ENCODE peak calls at places on chromosomes 3 and 15, in eight cellular contexts. One of them, this sample, is unnamed.

GRCh38 chr3:193878051-193878838 is 257.7 kb upstream of the HES1 start:
- DNase-seq in H1: no peak
- DNase-seq in GM23248: no peak
- DNase-seq in keratinocyte: no peak
- DNase-seq in endothelial cell of umbilical vein: no peak
- DNase-seq in HCT116: no peak
- DNase-seq in neural progenitor cell: no peak
- DNase-seq in fibroblast of lung: no peak
- DNase-seq in this sample: peak

GRCh38 chr3:114685053-114685630 is 391.3 kb downstream of the TIGIT start:
- DNase-seq in keratinocyte: no peak
- DNase-seq in H1: no peak
- DNase-seq in HCT116: no peak
- DNase-seq in endothelial cell of umbilical vein: no peak
- DNase-seq in fibroblast of lung: no peak
- DNase-seq in neural progenitor cell: peak
- DNase-seq in GM23248: peak
- DNase-seq in this sample: no peak

GRCh38 chr15:66722757-66723540 is 20.9 kb downstream of the SMAD6 start:
- DNase-seq in HCT116: no peak
- DNase-seq in H1: no peak
- DNase-seq in endothelial cell of umbilical vein: no peak
- DNase-seq in neural progenitor cell: no peak
- DNase-seq in fibroblast of lung: no peak
- DNase-seq in GM23248: no peak
- DNase-seq in keratinocyte: no peak
- DNase-seq in this sample: no peak

GRCh38 chr3:66427352-66427751 is 73.5 kb downstream of the LRIG1 start:
- DNase-seq in endothelial cell of umbilical vein: no peak
- DNase-seq in neural progenitor cell: no peak
- DNase-seq in GM23248: no peak
- DNase-seq in HCT116: no peak
- DNase-seq in keratinocyte: no peak
- DNase-seq in fibroblast of lung: no peak
- DNase-seq in H1: no peak
- DNase-seq in this sample: no peak

GRCh38 chr3:162136136-162136535 is 639.5 kb downstream of the OTOL1 start:
- DNase-seq in fibroblast of lung: no peak
- DNase-seq in HCT116: no peak
- DNase-seq in neural progenitor cell: no peak
- DNase-seq in keratinocyte: no peak
- DNase-seq in H1: no peak
- DNase-seq in endothelial cell of umbilical vein: no peak
- DNase-seq in GM23248: no peak
- DNase-seq in this sample: no peak

GRCh38 chr3:190321789-190322603 is at the start of gene CLDN1:
- DNase-seq in fibroblast of lung: peak
- DNase-seq in neural progenitor cell: peak
- DNase-seq in endothelial cell of umbilical vein: peak
- DNase-seq in GM23248: peak
- DNase-seq in H1: peak
- DNase-seq in keratinocyte: no peak
- DNase-seq in HCT116: peak
- DNase-seq in this sample: no peak

GRCh38 chr3:12905316-12906071 is 64.1 kb upstream of the RPL32 start:
- DNase-seq in HCT116: no peak
- DNase-seq in neural progenitor cell: no peak
- DNase-seq in fibroblast of lung: no peak
- DNase-seq in keratinocyte: no peak
- DNase-seq in H1: no peak
- DNase-seq in endothelial cell of umbilical vein: no peak
- DNase-seq in GM23248: no peak
- DNase-seq in this sample: no peak

GRCh38 chr15:70906842-70907241 is 14.2 kb downstream of the LRRC49 start:
- DNase-seq in keratinocyte: no peak
- DNase-seq in neural progenitor cell: no peak
- DNase-seq in fibroblast of lung: peak
- DNase-seq in HCT116: no peak
- DNase-seq in endothelial cell of umbilical vein: no peak
- DNase-seq in H1: no peak
- DNase-seq in GM23248: peak
- DNase-seq in this sample: no peak

GRCh38 chr3:141285570-141285969 is 53.9 kb downstream of the PXYLP1 start:
- DNase-seq in HCT116: no peak
- DNase-seq in GM23248: no peak
- DNase-seq in fibroblast of lung: no peak
- DNase-seq in neural progenitor cell: no peak
- DNase-seq in keratinocyte: no peak
- DNase-seq in H1: no peak
- DNase-seq in endothelial cell of umbilical vein: no peak
- DNase-seq in this sample: no peak

GRCh38 chr3:153209596-153209995 is 47.6 kb downstream of the RAP2B start:
- DNase-seq in neural progenitor cell: peak
- DNase-seq in GM23248: peak
- DNase-seq in HCT116: peak
- DNase-seq in fibroblast of lung: peak
- DNase-seq in keratinocyte: no peak
- DNase-seq in endothelial cell of umbilical vein: peak
- DNase-seq in H1: peak
- DNase-seq in this sample: no peak

GRCh38 chr15:88619796-88620195 is 1.3 kb upstream of the AEN start:
- DNase-seq in endothelial cell of umbilical vein: no peak
- DNase-seq in fibroblast of lung: no peak
- DNase-seq in neural progenitor cell: no peak
- DNase-seq in keratinocyte: no peak
- DNase-seq in GM23248: no peak
- DNase-seq in H1: no peak
- DNase-seq in HCT116: no peak
- DNase-seq in this sample: no peak

GRCh38 chr15:88618686-88619085 is 2.5 kb upstream of the AEN start:
- DNase-seq in fibroblast of lung: no peak
- DNase-seq in keratinocyte: no peak
- DNase-seq in endothelial cell of umbilical vein: no peak
- DNase-seq in GM23248: no peak
- DNase-seq in HCT116: no peak
- DNase-seq in H1: no peak
- DNase-seq in neural progenitor cell: no peak
- DNase-seq in this sample: no peak

GRCh38 chr15:88617031-88617722 is 4.0 kb upstream of the AEN start:
- DNase-seq in neural progenitor cell: no peak
- DNase-seq in endothelial cell of umbilical vein: no peak
- DNase-seq in fibroblast of lung: no peak
- DNase-seq in H1: no peak
- DNase-seq in keratinocyte: no peak
- DNase-seq in HCT116: no peak
- DNase-seq in GM23248: no peak
- DNase-seq in this sample: no peak

GRCh38 chr15:88616240-88616639 is 4.9 kb upstream of the AEN start:
- DNase-seq in fibroblast of lung: no peak
- DNase-seq in endothelial cell of umbilical vein: no peak
- DNase-seq in H1: no peak
- DNase-seq in keratinocyte: no peak
- DNase-seq in GM23248: no peak
- DNase-seq in neural progenitor cell: no peak
- DNase-seq in HCT116: no peak
- DNase-seq in this sample: no peak

GRCh38 chr15:88617790-88618189 is 3.4 kb upstream of the AEN start:
- DNase-seq in neural progenitor cell: no peak
- DNase-seq in fibroblast of lung: no peak
- DNase-seq in endothelial cell of umbilical vein: no peak
- DNase-seq in GM23248: no peak
- DNase-seq in HCT116: no peak
- DNase-seq in keratinocyte: no peak
- DNase-seq in H1: no peak
- DNase-seq in this sample: no peak
- H3K9ac ChIP-seq in neural progenitor cell: no peak
- H3K9ac ChIP-seq in fibroblast of lung: no peak
- H3K9ac ChIP-seq in endothelial cell of umbilical vein: no peak
- H3K9ac ChIP-seq in GM23248: no peak
- H3K9ac ChIP-seq in HCT116: no peak
- H3K9ac ChIP-seq in keratinocyte: no peak
- H3K9ac ChIP-seq in H1: no peak
- H3K9ac ChIP-seq in this sample: no peak

DNA sequence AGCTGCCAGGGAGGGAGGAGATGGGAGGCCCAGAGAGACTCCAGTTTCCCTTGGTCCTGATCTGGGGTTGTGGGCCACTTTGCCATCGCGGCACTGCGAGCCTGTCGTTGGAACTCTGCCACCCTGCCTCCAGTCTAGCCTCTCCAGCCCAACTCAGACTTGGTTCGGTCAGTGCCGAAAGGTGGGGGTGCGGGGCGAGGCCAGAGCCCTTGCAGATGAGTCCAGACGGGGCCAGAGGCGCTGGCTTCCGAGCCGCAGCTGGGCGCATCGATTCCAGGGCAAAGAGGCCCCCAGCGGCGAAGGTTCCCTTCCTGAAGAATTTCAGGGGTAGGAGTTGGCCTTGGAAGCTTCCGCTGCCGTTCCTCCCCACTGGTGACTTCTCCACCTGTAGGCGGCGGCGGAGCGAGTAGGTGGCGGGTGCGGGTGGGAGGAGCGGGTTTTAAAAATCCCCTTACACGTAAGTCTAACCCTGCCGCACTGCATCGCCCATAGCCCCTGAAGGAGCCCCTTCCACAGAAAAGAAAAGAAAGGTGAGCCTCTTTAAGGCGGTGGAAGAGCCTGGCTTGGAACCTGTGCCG is 5.1 kb downstream of the WNT5A start:
- DNase-seq in GM23248: peak
- DNase-seq in neural progenitor cell: peak
- DNase-seq in HCT116: no peak
- DNase-seq in endothelial cell of umbilical vein: no peak
- DNase-seq in keratinocyte: no peak
- DNase-seq in H1: no peak
- DNase-seq in fibroblast of lung: peak
- DNase-seq in this sample: no peak
- H3K4me3 ChIP-seq in GM23248: peak
- H3K4me3 ChIP-seq in neural progenitor cell: peak
- H3K4me3 ChIP-seq in HCT116: no peak
- H3K4me3 ChIP-seq in endothelial cell of umbilical vein: no peak
- H3K4me3 ChIP-seq in keratinocyte: peak
- H3K4me3 ChIP-seq in H1: peak
- H3K4me3 ChIP-seq in fibroblast of lung: peak
- H3K4me3 ChIP-seq in this sample: no peak

GRCh38 chr3:139937674-139938279 is 2.8 kb downstream of the CLSTN2 start:
- DNase-seq in keratinocyte: no peak
- DNase-seq in H1: no peak
- DNase-seq in endothelial cell of umbilical vein: peak
- DNase-seq in neural progenitor cell: peak
- DNase-seq in fibroblast of lung: peak
- DNase-seq in GM23248: peak
- DNase-seq in HCT116: peak
- DNase-seq in this sample: peak

GRCh38 chr3:139935866-139936817 is 1.2 kb downstream of the CLSTN2 start:
- DNase-seq in fibroblast of lung: peak
- DNase-seq in GM23248: peak
- DNase-seq in H1: no peak
- DNase-seq in neural progenitor cell: peak
- DNase-seq in HCT116: no peak
- DNase-seq in endothelial cell of umbilical vein: no peak
- DNase-seq in keratinocyte: no peak
- DNase-seq in this sample: no peak

GRCh38 chr3:139939681-139940190 is 4.8 kb downstream of the CLSTN2 start:
- DNase-seq in GM23248: no peak
- DNase-seq in H1: no peak
- DNase-seq in HCT116: no peak
- DNase-seq in neural progenitor cell: no peak
- DNase-seq in endothelial cell of umbilical vein: no peak
- DNase-seq in fibroblast of lung: no peak
- DNase-seq in keratinocyte: no peak
- DNase-seq in this sample: no peak

GRCh38 chr3:139934557-139935070 is 371 bp upstream of the CLSTN2 start:
- DNase-seq in endothelial cell of umbilical vein: no peak
- DNase-seq in keratinocyte: no peak
- DNase-seq in H1: peak
- DNase-seq in HCT116: no peak
- DNase-seq in neural progenitor cell: peak
- DNase-seq in GM23248: peak
- DNase-seq in fibroblast of lung: peak
- DNase-seq in this sample: no peak

DNA sequence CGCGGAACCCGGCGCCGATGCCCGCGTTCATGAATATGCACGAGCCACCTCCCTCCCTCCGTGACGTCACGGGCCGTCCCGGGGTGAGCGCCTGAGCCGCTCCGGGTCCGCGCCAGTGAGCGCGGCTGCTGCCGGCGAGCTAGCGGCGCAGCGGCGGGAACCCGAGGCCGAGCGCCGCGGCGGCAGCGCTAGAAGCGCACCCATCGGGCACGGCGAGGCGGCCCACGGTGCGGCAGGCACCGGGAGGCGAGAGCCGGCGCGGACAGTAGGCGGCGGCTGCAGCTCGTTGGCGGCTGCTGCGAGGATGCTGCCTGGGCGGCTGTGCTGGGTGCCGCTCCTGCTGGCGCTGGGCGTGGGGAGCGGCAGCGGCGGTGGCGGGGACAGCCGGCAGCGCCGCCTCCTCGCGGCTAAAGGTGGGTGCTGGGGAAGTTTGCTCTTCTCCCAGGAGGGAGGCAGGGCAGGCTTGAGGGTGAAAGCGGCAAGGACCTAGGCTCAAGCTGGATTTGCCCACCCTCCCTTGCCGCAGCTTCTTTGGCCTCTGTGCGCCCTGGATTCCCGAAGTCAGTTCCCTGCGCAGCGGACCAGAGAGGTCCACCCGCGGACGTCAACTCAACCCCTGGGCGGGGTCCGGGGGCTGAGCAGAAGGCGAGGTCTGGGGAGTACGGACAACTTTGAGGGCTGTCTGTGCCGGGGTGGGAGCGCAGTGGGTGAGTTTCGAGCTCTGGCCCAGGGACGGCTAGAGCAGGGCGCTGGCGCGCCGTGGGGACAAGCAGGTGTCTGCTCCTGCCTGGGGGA is at the start of gene CLSTN2:
- DNase-seq in endothelial cell of umbilical vein: no peak
- DNase-seq in neural progenitor cell: peak
- DNase-seq in keratinocyte: no peak
- DNase-seq in fibroblast of lung: peak
- DNase-seq in GM23248: peak
- DNase-seq in HCT116: no peak
- DNase-seq in H1: no peak
- DNase-seq in this sample: no peak
- TF ChIP-seq EZH2 in endothelial cell of umbilical vein: peak
- TF ChIP-seq EZH2 in neural progenitor cell: peak
- TF ChIP-seq EZH2 in keratinocyte: peak
- TF ChIP-seq EZH2 in fibroblast of lung: peak
- TF ChIP-seq EZH2 in GM23248: no peak
- TF ChIP-seq EZH2 in HCT116: no peak
- TF ChIP-seq EZH2 in H1: peak
- TF ChIP-seq EZH2 in this sample: no peak

DNA sequence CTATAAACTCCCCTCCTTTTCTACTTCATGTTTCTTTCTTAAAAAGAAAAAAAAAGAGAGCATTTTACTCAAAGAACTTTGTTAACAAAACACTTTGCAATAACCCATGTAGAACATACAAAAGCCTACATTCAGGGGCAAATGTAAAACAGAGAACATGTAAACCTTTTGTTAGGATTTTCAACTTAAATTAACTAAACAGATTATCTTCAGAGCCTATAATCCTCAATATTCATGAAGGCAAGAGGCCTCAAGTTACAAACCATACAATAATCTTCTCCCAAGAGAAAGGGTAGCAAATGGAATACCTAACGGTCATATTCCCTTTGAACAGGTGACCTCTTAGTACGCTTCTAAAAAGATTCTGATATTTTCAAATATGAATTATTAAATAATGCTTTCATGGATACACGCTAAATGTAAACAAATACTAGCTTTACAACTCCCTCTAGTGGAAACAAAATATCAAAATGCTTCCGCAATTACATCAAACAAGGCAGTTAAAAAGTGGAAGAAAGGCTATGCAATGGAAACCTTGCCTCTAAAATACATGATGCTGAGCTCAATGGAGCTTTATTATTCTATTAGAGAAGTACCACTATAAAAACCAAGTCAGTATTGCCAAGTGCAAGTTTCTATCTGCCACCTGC is 9.9 kb downstream of the CEP152 start:
- DNase-seq in keratinocyte: no peak
- DNase-seq in GM23248: peak
- DNase-seq in HCT116: no peak
- DNase-seq in H1: no peak
- DNase-seq in endothelial cell of umbilical vein: peak
- DNase-seq in neural progenitor cell: no peak
- DNase-seq in fibroblast of lung: peak
- DNase-seq in this sample: no peak
- H3K9ac ChIP-seq in keratinocyte: no peak
- H3K9ac ChIP-seq in GM23248: peak
- H3K9ac ChIP-seq in HCT116: no peak
- H3K9ac ChIP-seq in H1: no peak
- H3K9ac ChIP-seq in endothelial cell of umbilical vein: no peak
- H3K9ac ChIP-seq in neural progenitor cell: no peak
- H3K9ac ChIP-seq in fibroblast of lung: no peak
- H3K9ac ChIP-seq in this sample: no peak

This sample was measured in SK-N-MC.